ENCODE peak calls at places on chromosomes 11 and 22, in ten cellular contexts. M is ovary; Z is PC-3; I is neural progenitor cell; Q is CD4-positive, alpha-beta T cell; B is mucosa of descending colon; K is psoas muscle; P is cardiac muscle cell; F is prostate gland; C is DND-41. D is an unnamed sample. For H3K9me3, the result is how much of the 10 kb centered on the place peaks cover.

GRCh38 chr11:68014157-68014965 is 4.2 kb downstream of the ALDH3B1 start:
- DNase-seq in M (no peak), Z (peak), I (no peak), Q (no peak), B (peak), K (peak), P (no peak), F (no peak), C (no peak), D (peak)

GRCh38 chr22:37328017-37328416 is 45.7 kb downstream of the CYTH4 start:
- DNase-seq in M (no peak), Z (peak), I (no peak), Q (no peak), B (no peak), K (no peak), P (no peak), F (no peak), C (no peak), D (no peak)

GRCh38 chr22:20536590-20537324 is 29.3 kb downstream of the MED15 start:
- DNase-seq in M (no peak), Z (no peak), I (no peak), Q (no peak), B (no peak), K (no peak), P (no peak), F (no peak), C (no peak), D (no peak)

GRCh38 chr11:86978756-86979608 is 23.8 kb upstream of the FZD4 start:
- DNase-seq in M (no peak), Z (peak), I (peak), Q (no peak), B (no peak), K (no peak), P (peak), F (no peak), C (peak), D (no peak)

GRCh38 chr11:46725338-46726205 is 6.6 kb downstream of the F2 start:
- DNase-seq in M (no peak), Z (no peak), I (no peak), Q (no peak), B (no peak), K (no peak), P (no peak), F (no peak), C (no peak), D (no peak)

GRCh38 chr11:107608809-107609208 is 17.9 kb downstream of the ELMOD1 start:
- DNase-seq in M (no peak), Z (no peak), I (no peak), Q (no peak), B (no peak), K (no peak), P (no peak), F (no peak), C (no peak), D (no peak)

GRCh38 chr11:112172362-112172994 is 2.8 kb upstream of the BCO2 start:
- DNase-seq in M (no peak), Z (peak), I (no peak), Q (no peak), B (no peak), K (no peak), P (no peak), F (no peak), C (no peak), D (no peak)

GRCh38 chr11:134331565-134332188 is at the start of gene GLB1L2:
- DNase-seq in M (peak), Z (peak), I (peak), Q (peak), B (peak), K (peak), P (peak), F (peak), C (peak), D (peak)

GRCh38 chr22:45101828-45102227 is 61.9 kb upstream of the NUP50 start:
- DNase-seq in M (peak), Z (peak), I (peak), Q (peak), B (no peak), K (peak), P (peak), F (peak), C (peak), D (peak)

GRCh38 chr11:79054636-79055035 is 386.2 kb downstream of the TENM4 start:
- DNase-seq in M (no peak), Z (peak), I (no peak), Q (no peak), B (no peak), K (no peak), P (no peak), F (no peak), C (no peak), D (no peak)

GRCh38 chr11:115916596-115916995 is 412.4 kb upstream of the CADM1 start:
- DNase-seq in M (no peak), Z (no peak), I (no peak), Q (no peak), B (no peak), K (peak), P (no peak), F (no peak), C (no peak), D (no peak)

GRCh38 chr11:46895821-46896220 is 22.5 kb downstream of the LRP4 start:
- DNase-seq in M (no peak), Z (no peak), I (no peak), Q (no peak), B (no peak), K (peak), P (no peak), F (peak), C (no peak), D (peak)

GRCh38 chr11:118657238-118657637 is 22.2 kb downstream of the TREH start:
- DNase-seq in M (no peak), Z (no peak), I (no peak), Q (no peak), B (no peak), K (no peak), P (no peak), F (no peak), C (no peak), D (no peak)

DNA sequence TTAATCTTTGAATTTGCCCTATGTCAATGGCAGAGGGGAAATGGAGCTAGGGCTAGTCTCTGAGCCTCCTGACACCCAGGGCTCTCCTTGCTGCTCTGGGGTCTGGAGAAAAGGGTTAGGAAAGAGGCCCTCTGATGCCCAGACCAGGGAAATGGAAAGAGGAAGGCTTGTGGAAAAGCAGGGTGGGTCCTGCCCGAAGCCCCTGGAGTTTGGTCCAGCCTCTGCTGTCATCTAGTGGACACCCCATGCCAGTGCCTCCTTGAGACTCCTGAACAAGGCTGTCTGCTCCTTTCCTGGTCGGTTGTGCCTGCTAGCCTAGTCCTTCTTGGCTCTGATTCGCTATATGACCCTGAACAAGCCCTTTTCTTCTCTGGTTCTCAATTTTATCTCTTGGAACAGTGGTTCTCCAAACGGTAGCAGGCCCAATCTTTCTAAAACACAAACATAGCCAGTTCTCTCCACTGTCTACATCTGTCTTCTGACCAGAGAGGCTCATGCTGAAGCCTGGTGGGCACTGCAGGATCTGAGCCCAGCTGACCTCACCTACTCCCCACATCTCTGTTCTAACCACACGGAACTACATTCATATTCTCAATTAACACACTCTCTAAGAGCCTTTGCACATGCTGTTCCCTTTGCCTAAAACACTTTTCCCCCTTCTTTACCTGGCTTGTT is 8.8 kb upstream of the PLA2G3 start:
- DNase-seq in M (peak), Z (peak), I (peak), Q (peak), B (no peak), K (peak), P (peak), F (peak), C (peak), D (peak)
- TF ChIP-seq CTCF in M (peak), Z (peak), I (peak), Q (peak), B (peak), K (peak), P (peak), F (peak), C (peak), D (peak)

DNA sequence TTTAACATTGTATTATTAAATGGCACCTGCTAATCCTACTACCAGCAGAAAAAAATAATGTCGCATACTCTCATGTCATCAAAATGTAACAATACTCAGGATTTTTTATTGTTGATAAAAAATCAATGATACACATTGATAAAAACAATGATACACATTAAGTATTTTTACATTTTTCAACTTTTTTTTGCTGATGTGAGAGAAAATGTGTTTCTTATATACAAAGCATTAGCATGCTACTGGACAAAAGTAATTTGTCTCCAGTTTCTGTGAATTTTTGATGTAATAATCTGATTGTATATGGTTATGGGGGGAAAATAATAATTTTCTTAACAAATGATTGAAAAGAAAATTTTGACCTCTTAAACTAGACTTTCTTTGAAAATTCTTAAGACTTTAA is 1256.6 kb upstream of the CNTN5 start:
- DNase-seq in M (no peak), Z (no peak), I (no peak), Q (no peak), B (no peak), K (no peak), P (no peak), F (no peak), C (no peak), D (no peak)
- H3K9me3 ChIP-seq in M (under half), Z (under half), I (under half), Q (under half), B (under half), K (under half), P (under half), F (under half), C (under half), D (under half)

DNA sequence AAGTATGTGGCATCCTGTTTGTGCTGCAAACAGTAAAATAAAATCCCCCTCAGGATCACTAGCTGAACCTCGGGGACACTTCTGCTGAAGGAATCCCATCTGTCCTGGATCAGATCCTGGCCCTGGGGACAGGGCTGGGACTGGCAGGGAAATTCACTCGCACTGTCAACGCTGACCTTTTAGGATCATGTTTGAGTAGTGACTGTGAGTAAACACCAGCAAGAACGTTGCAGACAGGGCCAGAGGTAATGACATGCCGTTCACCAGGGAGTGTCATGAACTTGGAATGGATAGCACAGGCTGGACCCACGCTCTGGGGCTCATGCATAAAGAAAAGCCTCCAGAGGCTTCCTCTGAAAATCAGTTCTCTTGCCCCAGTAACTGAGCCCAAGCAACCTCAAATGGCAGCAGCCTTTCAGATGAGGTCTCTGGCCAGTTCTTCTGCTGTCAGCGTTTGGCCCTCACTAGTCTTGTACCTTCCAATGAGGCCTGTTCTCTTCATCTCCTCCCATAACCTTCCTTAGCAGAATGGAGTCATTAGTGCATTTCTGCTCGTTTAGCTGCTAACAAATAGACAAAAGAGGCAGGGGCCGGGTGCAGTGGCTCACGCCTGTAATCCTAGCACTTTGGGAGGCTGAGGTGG is 51.0 kb upstream of the BARX2 start:
- DNase-seq in M (no peak), Z (peak), I (no peak), Q (no peak), B (peak), K (peak), P (no peak), F (no peak), C (no peak), D (peak)
- TF ChIP-seq CTCF in M (no peak), Z (no peak), I (no peak), Q (no peak), B (no peak), K (no peak), P (no peak), F (no peak), C (no peak), D (no peak)

DNA sequence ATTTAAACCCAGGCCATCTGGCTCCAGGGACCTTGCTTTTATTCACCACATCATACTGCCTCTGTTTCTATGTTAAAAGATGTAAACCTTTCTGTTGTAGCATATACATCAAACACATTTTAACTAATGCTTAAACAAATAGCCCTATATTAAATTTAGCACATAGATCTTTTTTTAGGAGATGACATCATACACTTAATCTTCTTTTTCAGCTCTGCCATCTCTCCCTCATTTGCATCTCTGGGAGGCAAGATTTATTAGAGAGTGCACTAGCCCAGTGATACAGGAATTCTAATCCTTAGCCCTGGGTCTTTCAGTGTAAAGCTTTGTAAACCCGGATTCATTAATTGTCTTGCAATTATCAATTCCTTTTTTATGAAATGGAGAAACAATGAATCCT is 13.6 kb downstream of the OR5D16 start:
- DNase-seq in M (no peak), Z (no peak), I (no peak), Q (no peak), B (no peak), K (no peak), P (no peak), F (no peak), C (no peak), D (no peak)
- H3K9me3 ChIP-seq in M (under half), Z (under half), I (under half), Q (under half), B (under half), K (under half), P (under half), F (under half), C (under half), D (under half)

GRCh38 chr11:75270896-75271415 is 30.4 kb downstream of the TPBGL start:
- DNase-seq in M (no peak), Z (peak), I (peak), Q (peak), B (no peak), K (no peak), P (no peak), F (no peak), C (peak), D (no peak)
- TF ChIP-seq CTCF in M (no peak), Z (peak), I (peak), Q (peak), B (no peak), K (no peak), P (peak), F (no peak), C (peak), D (no peak)

GRCh38 chr22:24178502-24179440 is 2.5 kb upstream of the SUSD2 start:
- DNase-seq in M (no peak), Z (no peak), I (peak), Q (no peak), B (no peak), K (no peak), P (no peak), F (no peak), C (peak), D (no peak)
- H3K9me3 ChIP-seq in M (under half), Z (under half), I (under half), Q (under half), B (under half), K (under half), P (under half), F (under half), C (under half), D (under half)

DNA sequence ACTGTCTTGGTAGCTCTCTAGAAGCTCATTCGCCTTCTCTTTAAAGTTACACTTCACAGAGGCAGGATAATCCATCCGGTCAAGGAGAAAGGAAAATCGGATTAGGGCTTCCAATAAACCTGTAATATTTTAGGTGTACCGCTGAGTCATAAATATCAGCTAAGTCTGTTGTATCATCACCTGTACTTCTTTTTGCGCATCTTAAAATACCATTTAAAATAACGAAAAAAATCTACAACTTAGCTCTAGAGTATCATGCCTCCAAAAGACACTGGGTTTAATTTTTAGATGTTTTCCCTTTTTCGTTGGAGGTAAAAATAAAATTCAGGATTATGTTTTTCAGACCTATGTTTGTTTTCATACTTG is 41.5 kb upstream of the INCENP start:
- DNase-seq in M (no peak), Z (no peak), I (no peak), Q (no peak), B (no peak), K (no peak), P (no peak), F (no peak), C (no peak), D (no peak)
- TF ChIP-seq CTCF in M (no peak), Z (no peak), I (no peak), Q (peak), B (no peak), K (no peak), P (no peak), F (no peak), C (no peak), D (no peak)

D was measured in lung.